ENCODE peak calls at places on chromosomes 13 and 19, in ten cellular contexts. One of them, this sample, is unnamed.

GRCh38 chr13:31037874-31038475 is 105.5 kb downstream of the TEX26 start:
- DNase-seq in AG10803: no peak
- DNase-seq in fibroblast of mammary gland: no peak
- DNase-seq in tibial artery: no peak
- DNase-seq in hepatocyte: no peak
- DNase-seq in stomach: no peak
- DNase-seq in pancreas: no peak
- DNase-seq in CD8-positive, alpha-beta T cell: no peak
- DNase-seq in AG04449: no peak
- DNase-seq in Peyer's patch: no peak
- DNase-seq in this sample: no peak

GRCh38 chr19:56919308-56919995 is 78.9 kb upstream of the PEG3 start:
- DNase-seq in stomach: no peak
- DNase-seq in AG10803: no peak
- DNase-seq in tibial artery: no peak
- DNase-seq in Peyer's patch: no peak
- DNase-seq in AG04449: no peak
- DNase-seq in CD8-positive, alpha-beta T cell: no peak
- DNase-seq in fibroblast of mammary gland: no peak
- DNase-seq in hepatocyte: no peak
- DNase-seq in pancreas: no peak
- DNase-seq in this sample: no peak

GRCh38 chr19:55603581-55604292 is 1.7 kb upstream of the ZNF865 start:
- DNase-seq in hepatocyte: no peak
- DNase-seq in AG10803: no peak
- DNase-seq in stomach: no peak
- DNase-seq in AG04449: no peak
- DNase-seq in pancreas: no peak
- DNase-seq in CD8-positive, alpha-beta T cell: no peak
- DNase-seq in Peyer's patch: no peak
- DNase-seq in tibial artery: no peak
- DNase-seq in fibroblast of mammary gland: no peak
- DNase-seq in this sample: no peak

GRCh38 chr13:38872693-38873092 is 117.9 kb downstream of the STOML3 start:
- DNase-seq in hepatocyte: peak
- DNase-seq in AG04449: no peak
- DNase-seq in Peyer's patch: peak
- DNase-seq in stomach: no peak
- DNase-seq in fibroblast of mammary gland: peak
- DNase-seq in CD8-positive, alpha-beta T cell: no peak
- DNase-seq in tibial artery: no peak
- DNase-seq in pancreas: no peak
- DNase-seq in AG10803: peak
- DNase-seq in this sample: no peak

GRCh38 chr19:37977992-37978391 is 71.0 kb downstream of the SIPA1L3 start:
- DNase-seq in stomach: no peak
- DNase-seq in AG04449: no peak
- DNase-seq in tibial artery: peak
- DNase-seq in CD8-positive, alpha-beta T cell: no peak
- DNase-seq in pancreas: no peak
- DNase-seq in Peyer's patch: no peak
- DNase-seq in fibroblast of mammary gland: peak
- DNase-seq in hepatocyte: no peak
- DNase-seq in AG10803: peak
- DNase-seq in this sample: no peak

GRCh38 chr19:35247526-35248309 is 1.1 kb upstream of the LSR start:
- DNase-seq in hepatocyte: peak
- DNase-seq in Peyer's patch: peak
- DNase-seq in fibroblast of mammary gland: no peak
- DNase-seq in stomach: peak
- DNase-seq in CD8-positive, alpha-beta T cell: peak
- DNase-seq in tibial artery: peak
- DNase-seq in pancreas: peak
- DNase-seq in AG04449: no peak
- DNase-seq in AG10803: no peak
- DNase-seq in this sample: peak

GRCh38 chr13:109862627-109863026 is 76.2 kb upstream of the IRS2 start:
- DNase-seq in stomach: no peak
- DNase-seq in AG04449: no peak
- DNase-seq in fibroblast of mammary gland: peak
- DNase-seq in CD8-positive, alpha-beta T cell: no peak
- DNase-seq in tibial artery: no peak
- DNase-seq in AG10803: no peak
- DNase-seq in hepatocyte: no peak
- DNase-seq in Peyer's patch: no peak
- DNase-seq in pancreas: no peak
- DNase-seq in this sample: no peak

GRCh38 chr19:38049105-38049649 is 142.2 kb downstream of the SIPA1L3 start:
- DNase-seq in tibial artery: no peak
- DNase-seq in AG04449: no peak
- DNase-seq in Peyer's patch: peak
- DNase-seq in hepatocyte: no peak
- DNase-seq in fibroblast of mammary gland: peak
- DNase-seq in AG10803: peak
- DNase-seq in pancreas: no peak
- DNase-seq in stomach: peak
- DNase-seq in CD8-positive, alpha-beta T cell: peak
- DNase-seq in this sample: no peak

GRCh38 chr13:75783906-75784485 is 147.9 kb downstream of the LMO7 start:
- DNase-seq in tibial artery: no peak
- DNase-seq in AG04449: no peak
- DNase-seq in pancreas: no peak
- DNase-seq in AG10803: no peak
- DNase-seq in CD8-positive, alpha-beta T cell: no peak
- DNase-seq in hepatocyte: no peak
- DNase-seq in Peyer's patch: no peak
- DNase-seq in fibroblast of mammary gland: no peak
- DNase-seq in stomach: no peak
- DNase-seq in this sample: no peak

GRCh38 chr13:76292726-76293125 is 593.5 kb downstream of the KCTD12 start:
- DNase-seq in fibroblast of mammary gland: peak
- DNase-seq in Peyer's patch: no peak
- DNase-seq in AG10803: no peak
- DNase-seq in tibial artery: no peak
- DNase-seq in hepatocyte: no peak
- DNase-seq in CD8-positive, alpha-beta T cell: no peak
- DNase-seq in AG04449: no peak
- DNase-seq in stomach: no peak
- DNase-seq in pancreas: no peak
- DNase-seq in this sample: no peak

GRCh38 chr13:50222569-50223332 is 207.5 kb downstream of the KCNRG start:
- DNase-seq in Peyer's patch: peak
- DNase-seq in AG04449: no peak
- DNase-seq in AG10803: peak
- DNase-seq in stomach: peak
- DNase-seq in CD8-positive, alpha-beta T cell: no peak
- DNase-seq in tibial artery: peak
- DNase-seq in hepatocyte: peak
- DNase-seq in fibroblast of mammary gland: peak
- DNase-seq in pancreas: peak
- DNase-seq in this sample: no peak

GRCh38 chr13:21142766-21143165 is 33.6 kb downstream of the SKA3 start:
- DNase-seq in stomach: no peak
- DNase-seq in Peyer's patch: no peak
- DNase-seq in CD8-positive, alpha-beta T cell: no peak
- DNase-seq in hepatocyte: no peak
- DNase-seq in fibroblast of mammary gland: no peak
- DNase-seq in AG10803: no peak
- DNase-seq in tibial artery: no peak
- DNase-seq in pancreas: no peak
- DNase-seq in AG04449: no peak
- DNase-seq in this sample: no peak

GRCh38 chr13:21138561-21138960 is 37.8 kb downstream of the SKA3 start:
- DNase-seq in AG10803: no peak
- DNase-seq in hepatocyte: no peak
- DNase-seq in fibroblast of mammary gland: no peak
- DNase-seq in pancreas: no peak
- DNase-seq in AG04449: no peak
- DNase-seq in CD8-positive, alpha-beta T cell: no peak
- DNase-seq in Peyer's patch: no peak
- DNase-seq in tibial artery: no peak
- DNase-seq in stomach: no peak
- DNase-seq in this sample: no peak

GRCh38 chr13:21134475-21134874 is 41.9 kb downstream of the SKA3 start:
- DNase-seq in tibial artery: no peak
- DNase-seq in hepatocyte: no peak
- DNase-seq in CD8-positive, alpha-beta T cell: no peak
- DNase-seq in fibroblast of mammary gland: no peak
- DNase-seq in pancreas: no peak
- DNase-seq in Peyer's patch: no peak
- DNase-seq in stomach: no peak
- DNase-seq in AG10803: no peak
- DNase-seq in AG04449: no peak
- DNase-seq in this sample: no peak

GRCh38 chr13:21137696-21138095 is 38.7 kb downstream of the SKA3 start:
- DNase-seq in tibial artery: no peak
- DNase-seq in fibroblast of mammary gland: peak
- DNase-seq in AG04449: no peak
- DNase-seq in pancreas: no peak
- DNase-seq in stomach: no peak
- DNase-seq in Peyer's patch: peak
- DNase-seq in CD8-positive, alpha-beta T cell: no peak
- DNase-seq in AG10803: peak
- DNase-seq in hepatocyte: peak
- DNase-seq in this sample: no peak

GRCh38 chr13:21139374-21139773 is 37.0 kb downstream of the SKA3 start:
- DNase-seq in stomach: no peak
- DNase-seq in CD8-positive, alpha-beta T cell: no peak
- DNase-seq in AG04449: no peak
- DNase-seq in hepatocyte: no peak
- DNase-seq in AG10803: no peak
- DNase-seq in pancreas: no peak
- DNase-seq in fibroblast of mammary gland: no peak
- DNase-seq in tibial artery: no peak
- DNase-seq in Peyer's patch: no peak
- DNase-seq in this sample: no peak
- H3K4me3 ChIP-seq in stomach: peak
- H3K4me3 ChIP-seq in CD8-positive, alpha-beta T cell: peak
- H3K4me3 ChIP-seq in AG04449: peak
- H3K4me3 ChIP-seq in hepatocyte: peak
- H3K4me3 ChIP-seq in AG10803: peak
- H3K4me3 ChIP-seq in pancreas: peak
- H3K4me3 ChIP-seq in fibroblast of mammary gland: peak
- H3K4me3 ChIP-seq in tibial artery: peak
- H3K4me3 ChIP-seq in Peyer's patch: peak
- H3K4me3 ChIP-seq in this sample: peak

GRCh38 chr19:46428278-46429141 is at the start of gene PNMA8C:
- DNase-seq in hepatocyte: peak
- DNase-seq in pancreas: peak
- DNase-seq in Peyer's patch: peak
- DNase-seq in stomach: peak
- DNase-seq in AG04449: no peak
- DNase-seq in fibroblast of mammary gland: peak
- DNase-seq in AG10803: peak
- DNase-seq in CD8-positive, alpha-beta T cell: peak
- DNase-seq in tibial artery: peak
- DNase-seq in this sample: no peak

GRCh38 chr19:46435009-46435408 is 6.3 kb upstream of the PNMA8C start:
- DNase-seq in AG10803: no peak
- DNase-seq in fibroblast of mammary gland: no peak
- DNase-seq in stomach: no peak
- DNase-seq in AG04449: no peak
- DNase-seq in CD8-positive, alpha-beta T cell: no peak
- DNase-seq in hepatocyte: no peak
- DNase-seq in Peyer's patch: no peak
- DNase-seq in pancreas: no peak
- DNase-seq in tibial artery: no peak
- DNase-seq in this sample: no peak

GRCh38 chr19:46429999-46430398 is 1.3 kb upstream of the PNMA8C start:
- DNase-seq in pancreas: no peak
- DNase-seq in hepatocyte: no peak
- DNase-seq in tibial artery: no peak
- DNase-seq in fibroblast of mammary gland: no peak
- DNase-seq in AG04449: no peak
- DNase-seq in AG10803: no peak
- DNase-seq in CD8-positive, alpha-beta T cell: no peak
- DNase-seq in Peyer's patch: no peak
- DNase-seq in stomach: no peak
- DNase-seq in this sample: no peak

GRCh38 chr19:46427518-46427917 is 1.2 kb downstream of the PNMA8C start:
- DNase-seq in pancreas: peak
- DNase-seq in CD8-positive, alpha-beta T cell: no peak
- DNase-seq in Peyer's patch: no peak
- DNase-seq in AG10803: no peak
- DNase-seq in AG04449: no peak
- DNase-seq in hepatocyte: no peak
- DNase-seq in stomach: no peak
- DNase-seq in fibroblast of mammary gland: no peak
- DNase-seq in tibial artery: no peak
- DNase-seq in this sample: no peak

GRCh38 chr19:46431824-46432223 is 3.1 kb upstream of the PNMA8C start:
- DNase-seq in stomach: no peak
- DNase-seq in AG10803: no peak
- DNase-seq in CD8-positive, alpha-beta T cell: no peak
- DNase-seq in fibroblast of mammary gland: no peak
- DNase-seq in tibial artery: no peak
- DNase-seq in pancreas: peak
- DNase-seq in Peyer's patch: no peak
- DNase-seq in AG04449: no peak
- DNase-seq in hepatocyte: no peak
- DNase-seq in this sample: no peak
- TF ChIP-seq CTCF in stomach: no peak
- TF ChIP-seq CTCF in AG10803: peak
- TF ChIP-seq CTCF in CD8-positive, alpha-beta T cell: no peak
- TF ChIP-seq CTCF in fibroblast of mammary gland: no peak
- TF ChIP-seq CTCF in tibial artery: no peak
- TF ChIP-seq CTCF in pancreas: no peak
- TF ChIP-seq CTCF in Peyer's patch: no peak
- TF ChIP-seq CTCF in AG04449: no peak
- TF ChIP-seq CTCF in hepatocyte: no peak
- TF ChIP-seq CTCF in this sample: peak

DNA sequence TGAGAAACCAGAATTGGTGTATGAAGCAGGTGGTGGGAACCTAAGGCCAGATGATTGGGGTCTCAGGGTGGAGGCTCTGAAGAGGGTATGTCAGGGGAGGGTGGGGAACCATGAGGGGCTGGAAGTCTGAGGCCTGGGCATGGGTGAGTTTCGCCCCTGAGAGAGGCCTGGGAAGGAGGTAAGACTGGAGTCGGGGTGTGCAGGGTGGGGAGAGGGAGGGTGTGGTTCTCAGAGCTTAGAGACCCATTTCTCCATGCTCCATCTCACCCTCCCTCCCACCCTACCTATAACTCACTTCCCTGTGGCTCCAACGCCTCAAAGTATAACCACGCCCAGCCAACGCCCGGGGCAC is 1.0 kb upstream of the KLHL26 start:
- DNase-seq in fibroblast of mammary gland: no peak
- DNase-seq in pancreas: no peak
- DNase-seq in AG10803: no peak
- DNase-seq in CD8-positive, alpha-beta T cell: no peak
- DNase-seq in hepatocyte: no peak
- DNase-seq in Peyer's patch: no peak
- DNase-seq in stomach: no peak
- DNase-seq in AG04449: no peak
- DNase-seq in tibial artery: no peak
- DNase-seq in this sample: no peak
- H3K4me3 ChIP-seq in fibroblast of mammary gland: no peak
- H3K4me3 ChIP-seq in pancreas: no peak
- H3K4me3 ChIP-seq in AG10803: no peak
- H3K4me3 ChIP-seq in CD8-positive, alpha-beta T cell: no peak
- H3K4me3 ChIP-seq in hepatocyte: no peak
- H3K4me3 ChIP-seq in Peyer's patch: peak
- H3K4me3 ChIP-seq in stomach: peak
- H3K4me3 ChIP-seq in AG04449: no peak
- H3K4me3 ChIP-seq in tibial artery: peak
- H3K4me3 ChIP-seq in this sample: no peak

GRCh38 chr19:41691268-41691970 is 3.3 kb upstream of the CEACAM7 start:
- DNase-seq in fibroblast of mammary gland: peak
- DNase-seq in tibial artery: no peak
- DNase-seq in CD8-positive, alpha-beta T cell: no peak
- DNase-seq in stomach: peak
- DNase-seq in AG04449: no peak
- DNase-seq in hepatocyte: no peak
- DNase-seq in AG10803: no peak
- DNase-seq in Peyer's patch: no peak
- DNase-seq in pancreas: no peak
- DNase-seq in this sample: no peak
- TF ChIP-seq CTCF in fibroblast of mammary gland: peak
- TF ChIP-seq CTCF in tibial artery: no peak
- TF ChIP-seq CTCF in CD8-positive, alpha-beta T cell: peak
- TF ChIP-seq CTCF in stomach: peak
- TF ChIP-seq CTCF in AG04449: peak
- TF ChIP-seq CTCF in hepatocyte: no peak
- TF ChIP-seq CTCF in AG10803: peak
- TF ChIP-seq CTCF in Peyer's patch: peak
- TF ChIP-seq CTCF in pancreas: peak
- TF ChIP-seq CTCF in this sample: peak